ENCODE peak calls at places on chromosomes 2 and 18, in five cellular contexts. Z is SK-N-SH, A is K562, R is HepG2, I is GM12878. G is an unnamed sample.

GRCh38 chr2:160132761-160133160 is 67.3 kb downstream of the ITGB6 start:
- DNase-seq in Z (no peak), R (no peak), I (no peak), A (no peak), G (no peak)

GRCh38 chr2:224211821-224212220 is 172.7 kb upstream of the SERPINE2 start:
- DNase-seq in Z (no peak), R (no peak), I (no peak), A (no peak), G (no peak)

GRCh38 chr2:157468931-157469708 is 25.2 kb upstream of the CYTIP start:
- DNase-seq in Z (no peak), I (peak; percentile 95), A (no peak), R (no peak), G (peak; percentile 89)

GRCh38 chr18:65788373-65788772 is 37.6 kb downstream of the CDH7 start:
- DNase-seq in R (peak; percentile 41), A (no peak), I (no peak), Z (peak; percentile 14), G (no peak)

GRCh38 chr2:27431395-27431794 is 3.0 kb downstream of the NRBP1 start:
- DNase-seq in I (no peak), R (peak; percentile 40), A (no peak), Z (no peak), G (no peak)

GRCh38 chr2:101442667-101443061 is 32.2 kb downstream of the RFX8 start:
- DNase-seq in Z (no peak), R (peak; percentile 59), I (no peak), A (no peak), G (no peak)

GRCh38 chr18:31557446-31557845 is 34.2 kb upstream of the TTR start:
- DNase-seq in Z (no peak), I (no peak), R (no peak), A (no peak), G (no peak)

GRCh38 chr18:70553961-70554325 is 265.1 kb downstream of the SOCS6 start:
- DNase-seq in Z (peak; percentile 34), A (no peak), I (no peak), R (no peak), G (no peak)

GRCh38 chr2:725464-725863 is 48.3 kb upstream of the TMEM18 start:
- DNase-seq in Z (no peak), A (no peak), I (no peak), R (no peak), G (no peak)

GRCh38 chr18:23354625-23355024 is 98.5 kb upstream of the RIOK3 start:
- DNase-seq in R (peak; percentile 20), I (no peak), Z (no peak), A (peak; percentile 33), G (no peak)

GRCh38 chr18:58041633-58042032 is 2.4 kb upstream of the NEDD4L start:
- DNase-seq in I (no peak), R (peak; percentile 27), A (peak; percentile 61), Z (no peak), G (no peak)

GRCh38 chr2:86079981-86080911 is 25.4 kb downstream of the POLR1A start:
- DNase-seq in A (peak; percentile 38), I (peak; percentile 45), R (peak; percentile 44), Z (peak; percentile 69), G (peak; percentile 76)

GRCh38 chr2:78145395-78145996 is 623.3 kb upstream of the LRRTM4 start:
- DNase-seq in A (no peak), R (no peak), Z (no peak), I (no peak), G (no peak)

GRCh38 chr2:188204830-188205229 is 86.8 kb upstream of the GULP1 start:
- DNase-seq in Z (no peak), R (no peak), A (no peak), I (no peak), G (no peak)

GRCh38 chr2:240983361-240983995 is 14.9 kb upstream of the SNED1 start:
- DNase-seq in A (peak; percentile 54), R (no peak), I (no peak), Z (peak; percentile 76), G (no peak)

GRCh38 chr18:13191779-13192178 is 26.8 kb upstream of the LDLRAD4 start:
- DNase-seq in A (no peak), R (peak; percentile 42), Z (no peak), I (no peak), G (no peak)

GRCh38 chr18:76658627-76659026 is 163.6 kb upstream of the ZNF516 start:
- DNase-seq in I (no peak), Z (peak; percentile 37), A (peak; percentile 16), R (no peak), G (no peak)

GRCh38 chr2:158505448-158505934 is 48.7 kb downstream of the PKP4 start:
- DNase-seq in Z (no peak), R (no peak), A (peak; percentile 34), I (no peak), G (no peak)

DNA sequence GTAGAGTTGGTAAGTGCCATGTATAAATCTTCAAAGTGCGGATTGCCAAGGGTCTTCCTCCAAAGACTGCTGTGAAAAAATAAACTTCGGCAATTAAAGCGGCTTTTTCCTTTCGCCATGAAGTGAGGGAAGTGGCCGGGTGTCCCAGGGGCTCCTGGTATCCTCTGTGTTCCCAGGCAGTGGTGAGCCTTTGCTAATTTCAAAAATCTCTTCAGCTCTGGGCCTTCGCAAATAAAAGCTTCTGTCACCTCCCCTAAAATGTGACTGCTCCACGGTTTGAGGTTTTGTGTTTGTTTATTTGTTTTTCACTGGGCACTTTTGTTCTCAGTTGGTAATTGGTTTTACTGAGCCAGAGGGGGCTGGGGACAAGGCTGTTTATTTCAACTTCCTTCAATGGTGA is 270.1 kb upstream of the POU3F3 start:
- DNase-seq in A (no peak), R (no peak), Z (no peak), I (no peak), G (no peak)
- TF ChIP-seq GABPA in A (no peak), R (no peak), Z (no peak), I (no peak), G (no peak)

DNA sequence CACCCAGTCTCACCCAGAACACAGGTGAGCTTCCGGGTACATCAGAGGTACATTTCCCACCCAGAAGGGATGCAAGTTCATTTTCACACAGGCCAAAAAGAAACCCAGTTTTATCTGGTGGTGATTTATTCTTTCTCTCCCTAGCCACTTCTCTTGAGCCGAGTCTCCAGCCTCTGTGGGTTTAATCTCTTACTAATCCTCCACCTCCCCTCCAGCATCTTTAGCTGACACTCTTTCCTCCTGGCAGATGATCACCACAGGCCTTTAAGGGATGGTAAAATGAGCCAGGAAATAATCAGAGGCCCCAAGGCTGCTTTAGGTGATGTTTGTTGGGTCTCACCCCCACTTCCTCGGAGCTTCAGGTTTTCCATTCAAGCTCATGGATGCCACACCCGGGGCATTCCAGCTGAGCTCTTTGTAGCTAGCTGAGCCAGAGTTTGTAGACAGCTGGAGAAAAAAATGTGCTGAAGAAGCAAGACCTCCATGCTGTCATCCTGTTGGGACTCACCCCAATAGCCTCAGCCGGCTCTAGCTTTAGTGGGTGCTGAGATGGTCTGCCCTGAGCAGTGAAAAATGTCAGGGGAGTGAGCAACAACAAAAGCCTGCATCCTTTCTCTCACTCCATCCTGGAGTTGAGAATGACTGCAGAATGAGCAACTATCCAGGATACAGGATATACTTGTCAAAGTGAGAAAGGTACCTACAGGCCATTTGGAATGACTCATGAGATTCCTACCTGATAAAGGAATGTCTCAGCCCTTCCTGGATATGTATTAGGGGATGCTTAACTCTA is 145.9 kb upstream of the DLX2 start:
- DNase-seq in R (no peak), A (no peak), Z (no peak), I (no peak), G (no peak)
- TF ChIP-seq REST in R (no peak), A (no peak), Z (no peak), I (no peak), G (no peak)

DNA sequence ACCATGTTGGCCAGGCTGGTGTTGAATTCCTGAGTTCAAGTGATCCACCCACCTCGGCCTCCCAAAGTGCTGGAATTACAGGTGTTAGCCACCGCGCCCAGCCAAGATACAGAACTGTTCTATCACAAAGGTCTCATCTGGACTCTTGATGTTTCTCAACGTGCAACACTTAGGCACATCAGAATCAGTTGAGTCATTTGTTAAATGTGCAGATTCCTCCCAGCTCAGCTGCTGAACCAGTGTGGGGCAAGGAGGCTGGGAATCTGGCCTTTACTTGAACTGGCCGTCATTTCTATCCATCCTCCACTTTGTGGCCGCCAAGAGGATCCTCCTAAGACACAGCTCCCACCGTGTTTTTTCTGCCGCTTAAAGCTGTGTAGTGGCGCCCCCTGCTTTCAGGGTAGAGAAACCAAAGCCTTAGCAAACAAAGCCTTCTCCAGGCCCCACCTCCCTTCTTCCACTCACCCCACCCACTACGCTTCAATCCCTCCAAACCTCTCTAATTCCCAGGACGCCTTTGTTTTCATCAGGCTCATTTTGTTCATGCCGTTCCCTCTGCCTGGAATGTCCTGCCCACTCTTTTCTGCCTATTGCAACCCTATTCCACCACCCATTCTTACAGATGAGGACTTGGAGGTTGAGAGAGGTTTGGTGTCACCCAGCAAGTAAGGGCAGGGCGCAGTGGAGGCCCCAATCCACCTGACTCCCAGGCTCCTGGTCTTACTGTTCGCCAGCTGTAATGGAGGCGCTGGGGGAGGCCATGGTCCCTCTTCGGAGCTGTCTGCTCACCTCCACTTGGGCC is 776 bp upstream of the SPEG start:
- DNase-seq in R (peak; percentile 35), A (peak; percentile 70), Z (peak; percentile 39), I (no peak), G (peak; percentile 47)
- H3K4me3 ChIP-seq in R (no peak overlapping the region), A (no peak overlapping the region), Z (no peak overlapping the region), I (no peak overlapping the region), G (no peak overlapping the region)

DNA sequence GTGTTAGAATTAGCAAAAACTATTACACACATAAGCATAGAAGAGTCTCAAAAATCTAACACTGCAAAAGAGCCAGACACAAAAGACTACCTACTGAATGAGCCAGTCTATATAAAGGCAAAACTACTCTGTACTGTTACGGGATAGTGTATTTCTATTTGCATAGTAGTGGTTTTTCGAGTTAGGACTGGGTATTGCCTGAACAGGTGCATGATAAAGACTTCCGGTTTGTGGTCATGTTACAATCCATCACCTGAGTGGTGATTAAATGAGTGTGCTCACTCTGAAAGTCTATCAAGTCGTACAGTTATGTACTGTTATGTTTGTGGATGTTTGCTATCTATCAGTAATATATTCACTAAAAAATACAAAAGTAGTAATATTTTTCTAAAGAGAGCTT is 523.3 kb upstream of the SYT4 start:
- DNase-seq in A (no peak), Z (no peak), R (no peak), I (no peak), G (no peak)
- TF ChIP-seq GABPA in A (no peak), Z (no peak), R (no peak), I (no peak), G (no peak)

DNA sequence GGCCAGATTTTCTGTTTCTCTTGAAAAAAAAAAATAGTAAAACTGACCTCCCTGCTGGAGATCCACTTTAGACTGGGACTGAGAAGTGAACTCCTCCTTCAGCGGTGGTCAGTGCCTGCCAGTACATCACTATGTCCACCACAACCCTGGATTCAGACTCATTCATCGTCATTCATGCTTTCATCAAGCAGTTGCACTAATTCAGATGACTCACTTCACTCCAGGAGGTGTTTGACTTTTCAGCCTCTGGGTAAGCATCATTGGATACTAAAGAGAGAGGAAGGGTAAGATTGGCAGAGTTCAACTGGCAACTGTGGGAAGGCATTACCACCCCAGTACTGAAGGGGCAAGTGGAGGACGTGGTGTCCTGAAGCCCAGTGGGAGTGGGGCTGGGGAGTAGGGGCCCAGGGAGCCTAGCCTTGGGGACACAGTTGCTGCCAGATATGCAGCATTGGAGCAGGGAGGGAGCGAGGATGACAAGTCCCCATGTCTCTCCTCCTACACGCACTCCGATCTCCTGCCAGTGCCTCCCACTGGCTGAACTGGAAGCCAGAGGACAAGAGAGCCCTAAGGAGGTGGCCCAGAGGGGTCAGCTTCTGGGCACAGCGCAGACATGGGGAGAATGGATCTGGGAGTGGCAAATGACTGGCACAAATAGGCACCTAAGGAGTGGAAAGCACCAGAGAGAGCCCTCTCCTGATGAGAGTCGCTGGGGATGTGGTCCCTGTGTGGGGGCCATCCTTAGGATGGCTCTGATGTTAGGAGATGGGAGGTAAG is 111.1 kb downstream of the TGFA start:
- DNase-seq in I (no peak), A (no peak), R (no peak), Z (no peak), G (no peak)
- TF ChIP-seq REST in I (no peak), A (no peak), R (no peak), Z (no peak), G (no peak)

G was measured in HL-60.